ENCODE peak calls at places on chromosomes 13 and 19, in nine cellular contexts. M is NCI-H1694 treated with DMSO at 0.1 percent for 48 hours; F is fibroblast of the conjunctiva; C is uterus; U is T-helper 2 cell; S is cardiac fibroblast; A is MV-4-11; E is B cell; K is stimulated activated CD4-positive, alpha-beta T cell treated with anti-CD3 and anti-CD28 coated beads, Interleukin-1b, Interleukin-23, amount 100 ng/mL, for 24 hours. X is an unnamed sample.

GRCh38 chr13:60261432-60262351 is 98.0 kb upstream of the DIAPH3 start:
- DNase-seq in M (no peak), F (no peak), C (no peak), U (no peak), S (no peak), A (no peak), E (no peak), K (no peak), X (no peak)

GRCh38 chr13:77002590-77003190 is 10.8 kb downstream of the CLN5 start:
- DNase-seq in M (peak), F (peak), C (no peak), U (no peak), S (peak), A (no peak), E (no peak), K (no peak), X (no peak)

GRCh38 chr13:24746618-24747247 is 17.2 kb upstream of the RNF17 start:
- DNase-seq in M (no peak), F (no peak), C (no peak), U (no peak), S (peak), A (peak), E (no peak), K (no peak), X (no peak)

GRCh38 chr13:113862191-113862765 is 1.6 kb downstream of the GAS6 start:
- DNase-seq in M (no peak), F (no peak), C (peak), U (no peak), S (no peak), A (no peak), E (no peak), K (no peak), X (peak)

GRCh38 chr19:45632468-45633196 is 6.6 kb downstream of the EML2 start:
- DNase-seq in M (peak), F (peak), C (peak), U (no peak), S (peak), A (no peak), E (no peak), K (peak), X (peak)

GRCh38 chr19:6862673-6863078 is 24.7 kb upstream of the ADGRE1 start:
- DNase-seq in M (peak), F (peak), C (peak), U (peak), S (peak), A (peak), E (peak), K (peak), X (peak)

GRCh38 chr19:56751078-56751489 is 79.5 kb upstream of the ZNF835 start:
- DNase-seq in M (no peak), F (no peak), C (peak), U (no peak), S (no peak), A (peak), E (no peak), K (no peak), X (no peak)

GRCh38 chr19:44260343-44260681 is 626 bp downstream of the ZNF233 start:
- DNase-seq in M (no peak), F (no peak), C (no peak), U (no peak), S (no peak), A (no peak), E (no peak), K (no peak), X (no peak)

GRCh38 chr13:109131698-109132257 is 502.4 kb downstream of the MYO16 start:
- DNase-seq in M (no peak), F (no peak), C (no peak), U (no peak), S (peak), A (peak), E (peak), K (no peak), X (no peak)

GRCh38 chr13:72754111-72754510 is 26.4 kb downstream of the BORA start:
- DNase-seq in M (no peak), F (no peak), C (no peak), U (no peak), S (no peak), A (no peak), E (no peak), K (no peak), X (no peak)

GRCh38 chr13:46606915-46607413 is 54.0 kb downstream of the LRCH1 start:
- DNase-seq in M (no peak), F (no peak), C (no peak), U (no peak), S (no peak), A (no peak), E (no peak), K (no peak), X (no peak)

X was measured in coronary artery.